ENCODE peak calls at places on chromosomes 16 and 17, in seven cellular contexts. F is progenitor cell of endocrine pancreas; W is GM10248; V is activated CD8-positive, alpha-beta memory T cell treated with anti-CD3 and anti-CD28 coated beads for 24 hours; C is thoracic aorta; Y is mucosa of descending colon; X is stimulated activated CD4-positive, alpha-beta T cell treated with anti-CD3 and anti-CD28 coated beads, Interleukin-1b, Interleukin-23, amount 100 ng/mL, for 48 hours. D is an unnamed sample.

GRCh38 chr17:3788200-3788599 is 12.8 kb downstream of the ITGAE start:
- DNase-seq in W (no peak), C (no peak), F (no peak), X (no peak), Y (no peak), V (no peak), D (no peak)

GRCh38 chr17:1083451-1084187 is 86.7 kb downstream of the TIMM22 start:
- DNase-seq in X (no peak), F (no peak), C (no peak), W (no peak), Y (no peak), V (no peak), D (no peak)

GRCh38 chr16:3674513-3675295 is 20.2 kb downstream of the DNASE1 start:
- DNase-seq in X (no peak), V (no peak), C (no peak), F (no peak), W (no peak), Y (no peak), D (no peak)

GRCh38 chr17:57579245-57579644 is 165.9 kb downstream of the CCDC182 start:
- DNase-seq in C (no peak), X (no peak), V (no peak), F (no peak), W (no peak), Y (no peak), D (no peak)

GRCh38 chr17:49715717-49716279 is 8.0 kb upstream of the SLC35B1 start:
- DNase-seq in X (peak), W (no peak), C (no peak), Y (no peak), V (peak), F (no peak), D (no peak)

GRCh38 chr16:82088483-82088882 is 53.4 kb downstream of the HSD17B2 start:
- DNase-seq in F (no peak), V (no peak), W (no peak), Y (no peak), C (no peak), X (no peak), D (no peak)

GRCh38 chr16:86662195-86662594 is 83.8 kb downstream of the FOXL1 start:
- DNase-seq in C (no peak), X (no peak), W (no peak), Y (no peak), V (no peak), F (no peak), D (no peak)

GRCh38 chr17:82865996-82866395 is 26.2 kb upstream of the ZNF750 start:
- DNase-seq in W (no peak), V (no peak), C (no peak), F (no peak), Y (no peak), X (no peak), D (no peak)

GRCh38 chr17:81295031-81295677 is at the start of gene SLC38A10:
- DNase-seq in C (peak), X (peak), W (peak), F (peak), Y (peak), V (peak), D (peak)

GRCh38 chr17:77493901-77494663 is 353.3 kb downstream of the SEC14L1 start:
- DNase-seq in X (no peak), W (no peak), V (no peak), Y (no peak), C (no peak), F (no peak), D (peak)

GRCh38 chr17:50199651-50200446 is 1.6 kb downstream of the COL1A1 start:
- DNase-seq in V (peak), X (peak), W (peak), C (peak), F (peak), Y (peak), D (peak)

GRCh38 chr17:19336938-19337711 is 25.4 kb downstream of the B9D1 start:
- DNase-seq in Y (no peak), C (no peak), V (no peak), F (no peak), W (no peak), X (no peak), D (no peak)

GRCh38 chr17:6487243-6488007 is 43.2 kb downstream of the PIMREG start:
- DNase-seq in X (no peak), W (no peak), V (no peak), C (no peak), Y (no peak), F (no peak), D (no peak)

GRCh38 chr17:34820166-34820920 is 140.9 kb downstream of the CCT6B start:
- DNase-seq in W (no peak), X (no peak), F (no peak), C (no peak), V (no peak), Y (no peak), D (no peak)

GRCh38 chr16:31491778-31492418 is 9.0 kb downstream of the SLC5A2 start:
- DNase-seq in Y (no peak), X (no peak), V (no peak), C (no peak), F (no peak), W (no peak), D (no peak)

GRCh38 chr16:7321661-7322060 is 11.0 kb upstream of the RBFOX1 start:
- DNase-seq in C (no peak), F (no peak), W (no peak), V (no peak), Y (no peak), X (no peak), D (no peak)

GRCh38 chr16:28218109-28218508 is 6.3 kb upstream of the XPO6 start:
- DNase-seq in F (no peak), V (peak), C (no peak), Y (peak), X (peak), W (peak), D (peak)

GRCh38 chr17:46826116-46826515 is 7.6 kb upstream of the WNT3 start:
- DNase-seq in F (no peak), W (no peak), V (no peak), X (no peak), Y (no peak), C (no peak), D (no peak)

GRCh38 chr16:86709902-86710601 is 131.7 kb downstream of the FOXL1 start:
- DNase-seq in V (no peak), W (no peak), F (no peak), Y (no peak), X (no peak), C (no peak), D (no peak)

GRCh38 chr16:12207939-12208338 is 231.4 kb downstream of the SNX29 start:
- DNase-seq in Y (no peak), F (no peak), X (no peak), V (no peak), W (no peak), C (no peak), D (no peak)

GRCh38 chr17:68709995-68710780 is 109.0 kb upstream of the FAM20A start:
- DNase-seq in Y (no peak), F (no peak), V (no peak), C (no peak), X (no peak), W (no peak), D (no peak)

GRCh38 chr16:68575082-68575481 is 36.0 kb downstream of the ZFP90 start:
- DNase-seq in C (no peak), W (no peak), F (no peak), Y (no peak), V (no peak), X (no peak), D (no peak)

GRCh38 chr17:18981642-18982424 is 22.7 kb downstream of the FAM83G start:
- DNase-seq in W (no peak), F (no peak), X (peak), V (no peak), Y (peak), C (peak), D (no peak)

GRCh38 chr17:17645961-17646360 is 35.3 kb upstream of the RAI1 start:
- DNase-seq in C (no peak), W (no peak), F (no peak), V (no peak), Y (no peak), X (no peak), D (no peak)

GRCh38 chr16:12519986-12520385 is 283.7 kb downstream of the CPPED1 start:
- DNase-seq in W (no peak), F (no peak), X (no peak), Y (no peak), C (no peak), V (no peak), D (no peak)

GRCh38 chr16:50671644-50672260 is 9.4 kb downstream of the SNX20 start:
- DNase-seq in W (no peak), C (no peak), V (peak), F (no peak), X (peak), Y (peak), D (peak)

GRCh38 chr17:18129041-18129502 is 20.5 kb downstream of the MYO15A start:
- DNase-seq in F (no peak), V (no peak), W (no peak), C (no peak), X (no peak), Y (peak), D (no peak)

GRCh38 chr17:63431939-63432804 is 13.9 kb downstream of the CYB561 start:
- DNase-seq in F (no peak), W (no peak), C (no peak), X (no peak), Y (peak), V (no peak), D (no peak)

GRCh38 chr17:19876524-19877161 is 8.9 kb upstream of the ULK2 start:
- DNase-seq in C (no peak), V (no peak), W (no peak), X (no peak), F (no peak), Y (peak), D (no peak)

GRCh38 chr17:58710948-58711552 is 18.6 kb downstream of the RAD51C start:
- DNase-seq in X (no peak), V (no peak), Y (peak), C (no peak), W (no peak), F (no peak), D (peak)

GRCh38 chr16:80746231-80746630 is 58.2 kb downstream of the CDYL2 start:
- DNase-seq in C (no peak), W (no peak), F (no peak), X (no peak), Y (no peak), V (no peak), D (no peak)

GRCh38 chr17:21043296-21044232 is 753 bp upstream of the USP22 start:
- DNase-seq in Y (peak), V (peak), F (peak), C (peak), X (peak), W (no peak), D (peak)

GRCh38 chr17:43599835-43600234 is 53.7 kb upstream of the ETV4 start:
- DNase-seq in W (no peak), C (no peak), V (no peak), Y (no peak), X (no peak), F (no peak), D (no peak)

GRCh38 chr16:6009151-6009550 is 911.6 kb upstream of the EEF2KMT start:
- DNase-seq in X (no peak), Y (peak), W (no peak), C (no peak), V (no peak), F (no peak), D (no peak)

GRCh38 chr17:68302666-68303065 is 11.4 kb downstream of the ARSG start:
- DNase-seq in W (no peak), Y (no peak), F (no peak), X (no peak), C (no peak), V (no peak), D (no peak)

GRCh38 chr16:19909750-19910322 is 25.2 kb upstream of the GPRC5B start:
- DNase-seq in X (no peak), F (no peak), V (no peak), Y (no peak), C (no peak), W (no peak), D (no peak)

GRCh38 chr17:8312726-8313600 is 2.9 kb downstream of the ARHGEF15 start:
- DNase-seq in V (no peak), C (no peak), Y (no peak), W (no peak), X (no peak), F (no peak), D (no peak)